ENCODE peak calls at places on chromosomes 4 and X, in five cellular contexts. G is stomach, F is RWPE2, Y is mucosa of descending colon, L is fibroblast of lung. W is an unnamed sample.

GRCh38 chrX:81229208-81229607 is 27.3 kb downstream of the SH3BGRL start:
- DNase-seq in G (no peak), F (no peak), Y (no peak), L (no peak), W (no peak)

GRCh38 chrX:119374736-119375135 is 24.4 kb upstream of the SLC25A43 start:
- DNase-seq in G (no peak), F (no peak), Y (no peak), L (no peak), W (peak; percentile 42)

GRCh38 chr4:95544433-95545103 is 4.2 kb downstream of the UNC5C start:
- DNase-seq in G (no peak), F (no peak), Y (no peak), L (peak; percentile 50), W (no peak)

GRCh38 chr4:140069068-140069467 is 84.9 kb downstream of the MAML3 start:
- DNase-seq in G (peak; percentile 46), F (no peak), Y (no peak), L (peak; percentile 68), W (no peak)

GRCh38 chr4:103008875-103009729 is 10.4 kb downstream of the SLC9B1 start:
- DNase-seq in G (no peak), F (no peak), Y (peak; percentile 19), L (peak; percentile 87), W (peak; percentile 20)

GRCh38 chrX:115582035-115582870 is 21.3 kb downstream of the PLS3 start:
- DNase-seq in G (no peak), F (no peak), Y (no peak), L (no peak), W (no peak)

GRCh38 chr4:65265526-65265925 is 404.8 kb downstream of the EPHA5 start:
- DNase-seq in G (no peak), F (no peak), Y (no peak), L (no peak), W (no peak)

GRCh38 chrX:136497556-136498048 is at the start of gene HTATSF1:
- DNase-seq in G (peak; percentile 30), F (no peak), Y (no peak), L (no peak), W (no peak)

GRCh38 chr4:183284965-183285364 is 35.1 kb downstream of the CLDN22 start:
- DNase-seq in G (no peak), F (no peak), Y (no peak), L (peak; percentile 84), W (peak; percentile 59)

GRCh38 chr4:66769436-66769835 is 775.9 kb downstream of the CENPC start:
- DNase-seq in G (no peak), F (no peak), Y (no peak), L (no peak), W (no peak)

GRCh38 chr4:57658673-57659072 is 548.5 kb upstream of the IGFBP7 start:
- DNase-seq in G (no peak), F (no peak), Y (no peak), L (no peak), W (no peak)

GRCh38 chrX:113059714-113060113 is 219.1 kb upstream of the AMOT start:
- DNase-seq in G (no peak), F (no peak), Y (no peak), L (no peak), W (no peak)

GRCh38 chr4:183362916-183363542 is 40.8 kb upstream of the CLDN24 start:
- DNase-seq in G (no peak), F (no peak), Y (no peak), L (no peak), W (no peak)

GRCh38 chrX:121109986-121110385 is 62.6 kb downstream of the GLUD2 start:
- DNase-seq in G (no peak), F (no peak), Y (no peak), L (no peak), W (no peak)

GRCh38 chr4:154004859-154005520 is 216.1 kb upstream of the SFRP2 start:
- DNase-seq in G (no peak), F (no peak), Y (no peak), L (peak; percentile 92), W (peak; percentile 86)

GRCh38 chr4:147633113-147633512 is 15.9 kb downstream of the TMEM184C start:
- DNase-seq in G (no peak), F (no peak), Y (no peak), L (peak; percentile 36), W (peak; percentile 51)
- H3K36me3 ChIP-seq in G (peaks cover 100% of the 10 kb centered on the region), F (peaks cover 95% of the 10 kb centered on the region), Y (no peaks in the 10 kb centered on the region), L (peaks cover 1% of the 10 kb centered on the region), W (no peaks in the 10 kb centered on the region)

GRCh38 chr4:12957108-12957507 is 527.0 kb downstream of the RAB28 start:
- DNase-seq in G (no peak), F (no peak), Y (no peak), L (no peak), W (no peak)
- H3K4me3 ChIP-seq in G (no peak overlapping the region), F (no peak overlapping the region), Y (no peak overlapping the region), L (no peak overlapping the region), W (no peak overlapping the region)

GRCh38 chrX:1673337-1673736 is 58.5 kb downstream of the ASMT start:
- DNase-seq in G (no peak), F (peak; percentile 19), Y (peak; percentile 28), L (no peak), W (no peak)
- TF ChIP-seq CTCF in G (peak; percentile 44), F (peak; percentile 69), Y (peak; percentile 69), L (peak; percentile 31), W (peak; percentile 70)

GRCh38 chr4:184424993-184425758 is 49.2 kb downstream of the IRF2 start:
- DNase-seq in G (no peak), F (no peak), Y (no peak), L (peak; percentile 43), W (no peak)

GRCh38 chr4:184428787-184429186 is 45.6 kb downstream of the IRF2 start:
- DNase-seq in G (no peak), F (no peak), Y (no peak), L (no peak), W (no peak)

GRCh38 chr4:184424279-184424678 is 50.1 kb downstream of the IRF2 start:
- DNase-seq in G (no peak), F (no peak), Y (no peak), L (no peak), W (no peak)

GRCh38 chr4:184427687-184428086 is 46.7 kb downstream of the IRF2 start:
- DNase-seq in G (no peak), F (no peak), Y (no peak), L (no peak), W (no peak)

GRCh38 chr4:184427093-184427492 is 47.3 kb downstream of the IRF2 start:
- DNase-seq in G (no peak), F (no peak), Y (no peak), L (no peak), W (no peak)
- H3K36me3 ChIP-seq in G (peaks cover 59% of the 10 kb centered on the region), F (peaks cover 49% of the 10 kb centered on the region), Y (no peaks in the 10 kb centered on the region), L (peaks cover 6% of the 10 kb centered on the region), W (peaks cover 2% of the 10 kb centered on the region)

DNA sequence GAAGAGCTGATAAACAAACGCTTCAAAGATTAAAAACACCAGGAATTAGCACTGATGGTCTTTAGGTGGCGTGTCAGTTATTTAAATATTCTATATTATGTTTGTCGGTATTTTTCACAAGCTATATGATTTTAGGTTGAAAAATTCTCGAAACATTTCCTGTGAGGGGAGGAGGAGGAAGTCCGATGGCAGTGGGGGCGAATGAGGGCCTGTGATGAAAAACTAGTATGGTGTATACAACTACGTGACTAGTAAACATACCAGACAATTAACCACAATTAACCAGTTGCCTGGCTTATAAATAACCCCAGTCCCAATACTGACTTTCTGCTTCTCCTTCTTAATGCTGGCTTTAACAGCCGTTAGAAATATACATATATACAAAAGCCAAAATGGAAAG is 612 bp upstream of the NAP1L2 start:
- DNase-seq in G (no peak), F (no peak), Y (no peak), L (no peak), W (no peak)
- H3K4me3 ChIP-seq in G (peak overlapping the region; percentile 45), F (no peak overlapping the region), Y (no peak overlapping the region), L (peak overlapping the region; percentile 41), W (no peak overlapping the region)

GRCh38 chr4:145821771-145822170 is 116.9 kb downstream of the ZNF827 start:
- DNase-seq in G (no peak), F (no peak), Y (no peak), L (no peak), W (no peak)

GRCh38 chr4:145816091-145816490 is 122.5 kb downstream of the ZNF827 start:
- DNase-seq in G (no peak), F (no peak), Y (no peak), L (no peak), W (no peak)

GRCh38 chr4:145820407-145820806 is 118.2 kb downstream of the ZNF827 start:
- DNase-seq in G (no peak), F (no peak), Y (no peak), L (no peak), W (no peak)

GRCh38 chr4:145818001-145818400 is 120.6 kb downstream of the ZNF827 start:
- DNase-seq in G (no peak), F (no peak), Y (no peak), L (no peak), W (no peak)

GRCh38 chr4:145819246-145820181 is 119.1 kb downstream of the ZNF827 start:
- DNase-seq in G (no peak), F (no peak), Y (no peak), L (no peak), W (no peak)
- TF ChIP-seq CTCF in G (no peak), F (no peak), Y (no peak), L (no peak), W (no peak)